ENCODE peak calls at places on chromosomes 16 and 17, in nine cellular contexts. O, U, J, I, G, K, B, X and Q are unnamed samples.

GRCh38 chr17:18324140-18325049 is 9.3 kb downstream of the SMCR8 start:
- DNase-seq in O (peak; percentile 11), U (no peak), J (no peak), I (no peak), G (no peak), K (no peak), B (no peak), X (no peak), Q (no peak)

GRCh38 chr17:67027031-67027628 is 17.2 kb upstream of the CACNG1 start:
- DNase-seq in O (peak; percentile 4), U (no peak), J (no peak), I (no peak), G (no peak), K (no peak), B (no peak), X (peak; percentile 20), Q (no peak)

GRCh38 chr16:10623059-10623458 is 42.7 kb upstream of the EMP2 start:
- DNase-seq in O (no peak), U (no peak), J (no peak), I (no peak), G (no peak), K (no peak), B (no peak), X (no peak), Q (no peak)

GRCh38 chr17:21177401-21177800 is 36.6 kb downstream of the TMEM11 start:
- DNase-seq in O (no peak), U (no peak), J (no peak), I (no peak), G (no peak), K (no peak), B (no peak), X (no peak), Q (no peak)

GRCh38 chr16:49054606-49055005 is 227.0 kb downstream of the CBLN1 start:
- DNase-seq in O (no peak), U (no peak), J (no peak), I (no peak), G (no peak), K (no peak), B (no peak), X (no peak), Q (no peak)

GRCh38 chr17:20072692-20072992 is 63.5 kb downstream of the SPECC1 start:
- DNase-seq in O (no peak), U (peak; percentile 21), J (no peak), I (no peak), G (peak; percentile 32), K (no peak), B (no peak), X (no peak), Q (no peak)

GRCh38 chr16:82091225-82091624 is 56.2 kb downstream of the HSD17B2 start:
- DNase-seq in O (peak; percentile 4), U (no peak), J (no peak), I (no peak), G (peak; percentile 67), K (no peak), B (no peak), X (peak; percentile 49), Q (no peak)

GRCh38 chr16:58709338-58709737 is 24.8 kb upstream of the SLC38A7 start:
- DNase-seq in O (no peak), U (no peak), J (no peak), I (no peak), G (no peak), K (no peak), B (no peak), X (no peak), Q (no peak)

GRCh38 chr17:81242421-81243332 is 3.6 kb downstream of the NDUFAF8 start:
- DNase-seq in O (no peak), U (no peak), J (no peak), I (no peak), G (no peak), K (no peak), B (no peak), X (no peak), Q (no peak)

GRCh38 chr17:75639327-75639726 is 6.1 kb downstream of the SMIM5 start:
- DNase-seq in O (no peak), U (no peak), J (no peak), I (no peak), G (no peak), K (no peak), B (no peak), X (no peak), Q (no peak)

GRCh38 chr17:29677139-29677834 is 54.6 kb upstream of the CORO6 start:
- DNase-seq in O (peak; percentile 83), U (no peak), J (no peak), I (no peak), G (no peak), K (no peak), B (no peak), X (no peak), Q (no peak)

GRCh38 chr16:79253100-79253631 is 347.4 kb downstream of the MAF start:
- DNase-seq in O (no peak), U (no peak), J (no peak), I (peak; percentile 20), G (no peak), K (no peak), B (no peak), X (no peak), Q (no peak)

GRCh38 chr16:46908540-46909372 is 24.6 kb downstream of the GPT2 start:
- DNase-seq in O (peak; percentile 69), U (peak; percentile 55), J (peak; percentile 64), I (peak; percentile 58), G (peak; percentile 80), K (peak; percentile 74), B (peak; percentile 63), X (peak; percentile 60), Q (peak; percentile 25)